ENCODE peak calls at places on chromosomes 4 and X, in five cellular contexts. Z, P, X, T and W are unnamed samples.

GRCh38 chr4:10278071-10278470 is 161.5 kb upstream of the WDR1 start:
- DNase-seq in Z (no peak), P (no peak), X (no peak), T (no peak), W (no peak)

GRCh38 chr4:119212964-119213606 is 572 bp downstream of the USP53 start:
- DNase-seq in Z (peak), P (peak), X (peak), T (peak), W (peak)

GRCh38 chr4:76016383-76016782 is 6.9 kb downstream of the CXCL10 start:
- DNase-seq in Z (no peak), P (no peak), X (no peak), T (no peak), W (no peak)

GRCh38 chrX:119694601-119695534 is 1.9 kb upstream of the SEPTIN6 start:
- DNase-seq in Z (no peak), P (no peak), X (no peak), T (peak), W (no peak)

GRCh38 chrX:154515803-154516654 is at the start of gene FAM3A:
- DNase-seq in Z (no peak), P (peak), X (peak), T (peak), W (peak)

GRCh38 chr4:993111-994029 is at the start of gene SLC26A1:
- DNase-seq in Z (no peak), P (no peak), X (no peak), T (peak), W (no peak)

GRCh38 chr4:184785813-184786212 is 40.0 kb downstream of the ACSL1 start:
- DNase-seq in Z (no peak), P (no peak), X (no peak), T (no peak), W (no peak)

GRCh38 chr4:182975806-182976205 is 58.6 kb upstream of the DCTD start:
- DNase-seq in Z (peak), P (no peak), X (peak), T (no peak), W (peak)

GRCh38 chr4:71294301-71294700 is 44.5 kb upstream of the SLC4A4 start:
- DNase-seq in Z (no peak), P (no peak), X (peak), T (no peak), W (no peak)

GRCh38 chr4:10611673-10612072 is 72.9 kb downstream of the CLNK start:
- DNase-seq in Z (peak), P (no peak), X (peak), T (no peak), W (peak)

GRCh38 chr4:146333187-146333894 is 119.0 kb downstream of the REELD1 start:
- DNase-seq in Z (peak), P (no peak), X (peak), T (no peak), W (peak)

GRCh38 chr4:76984788-76985211 is 35.2 kb downstream of the SEPTIN11 start:
- DNase-seq in Z (peak), P (no peak), X (peak), T (peak), W (peak)

GRCh38 chr4:139324620-139325019 is 22.3 kb upstream of the NDUFC1 start:
- DNase-seq in Z (no peak), P (no peak), X (no peak), T (no peak), W (no peak)

GRCh38 chrX:109352121-109352556 is 129.7 kb downstream of the GUCY2F start:
- DNase-seq in Z (peak), P (peak), X (peak), T (peak), W (peak)

GRCh38 chr4:125317526-125317880 is 2.7 kb downstream of the FAT4 start:
- DNase-seq in Z (peak), P (peak), X (peak), T (peak), W (peak)

GRCh38 chrX:141341341-141341740 is 99.0 kb upstream of the SPANXC start:
- DNase-seq in Z (peak), P (no peak), X (peak), T (peak), W (peak)

GRCh38 chr4:2295535-2296442 is 33.9 kb upstream of the MXD4 start:
- DNase-seq in Z (no peak), P (no peak), X (no peak), T (peak), W (no peak)

GRCh38 chrX:50813843-50814661 is at the start of gene SHROOM4:
- DNase-seq in Z (peak), P (peak), X (peak), T (no peak), W (peak)

GRCh38 chr4:53711916-53712315 is 120.6 kb upstream of the LNX1 start:
- DNase-seq in Z (peak), P (no peak), X (no peak), T (no peak), W (peak)

GRCh38 chr4:146291313-146291712 is 77.0 kb downstream of the REELD1 start:
- DNase-seq in Z (no peak), P (no peak), X (no peak), T (no peak), W (no peak)

GRCh38 chrX:43975747-43976146 is 2.6 kb upstream of the NDP start:
- DNase-seq in Z (no peak), P (no peak), X (no peak), T (no peak), W (no peak)

GRCh38 chr4:5885733-5886132 is 7.2 kb downstream of the CRMP1 start:
- DNase-seq in Z (no peak), P (no peak), X (no peak), T (no peak), W (no peak)

GRCh38 chr4:154314248-154314647 is 177.4 kb downstream of the DCHS2 start:
- DNase-seq in Z (peak), P (no peak), X (peak), T (no peak), W (peak)

GRCh38 chrX:135509885-135510284 is 10.6 kb upstream of the INTS6L start:
- DNase-seq in Z (no peak), P (no peak), X (no peak), T (no peak), W (no peak)

GRCh38 chr4:3328814-3329663 is 36.2 kb downstream of the RGS12 start:
- DNase-seq in Z (no peak), P (no peak), X (no peak), T (peak), W (no peak)

GRCh38 chr4:79663865-79664264 is 255.8 kb upstream of the GK2 start:
- DNase-seq in Z (no peak), P (no peak), X (no peak), T (no peak), W (no peak)

GRCh38 chr4:55849724-55850123 is 3.7 kb upstream of the EXOC1 start:
- DNase-seq in Z (no peak), P (no peak), X (no peak), T (no peak), W (no peak)
- TF ChIP-seq CTCF in Z (no peak), P (no peak), X (no peak), T (no peak), W (no peak)

GRCh38 chr4:89837385-89837995 is 529 bp upstream of the SNCA start:
- DNase-seq in Z (peak), P (no peak), X (peak), T (no peak), W (peak)
- H3K4me3 ChIP-seq in Z (peak), P (peak), X (peak), T (no peak), W (peak)

GRCh38 chr4:107044170-107044569 is 8.1 kb upstream of the DKK2 start:
- DNase-seq in Z (peak), P (no peak), X (no peak), T (no peak), W (no peak)
- TF ChIP-seq CTCF in Z (peak), P (no peak), X (peak), T (no peak), W (peak)

GRCh38 chrX:132093239-132093860 is 34.5 kb downstream of the FRMD7 start:
- DNase-seq in Z (no peak), P (no peak), X (no peak), T (peak), W (no peak)

GRCh38 chrX:132094169-132094568 is 33.7 kb downstream of the FRMD7 start:
- DNase-seq in Z (no peak), P (no peak), X (peak), T (no peak), W (no peak)

GRCh38 chrX:132090370-132091152 is 37.3 kb downstream of the FRMD7 start:
- DNase-seq in Z (peak), P (no peak), X (no peak), T (no peak), W (no peak)

GRCh38 chrX:132086717-132087116 is 41.1 kb downstream of the FRMD7 start:
- DNase-seq in Z (peak), P (no peak), X (no peak), T (no peak), W (peak)

GRCh38 chrX:132092439-132093065 is 35.3 kb downstream of the FRMD7 start:
- DNase-seq in Z (peak), P (peak), X (peak), T (peak), W (peak)
- H3K4me3 ChIP-seq in Z (no peak), P (no peak), X (no peak), T (no peak), W (no peak)

DNA sequence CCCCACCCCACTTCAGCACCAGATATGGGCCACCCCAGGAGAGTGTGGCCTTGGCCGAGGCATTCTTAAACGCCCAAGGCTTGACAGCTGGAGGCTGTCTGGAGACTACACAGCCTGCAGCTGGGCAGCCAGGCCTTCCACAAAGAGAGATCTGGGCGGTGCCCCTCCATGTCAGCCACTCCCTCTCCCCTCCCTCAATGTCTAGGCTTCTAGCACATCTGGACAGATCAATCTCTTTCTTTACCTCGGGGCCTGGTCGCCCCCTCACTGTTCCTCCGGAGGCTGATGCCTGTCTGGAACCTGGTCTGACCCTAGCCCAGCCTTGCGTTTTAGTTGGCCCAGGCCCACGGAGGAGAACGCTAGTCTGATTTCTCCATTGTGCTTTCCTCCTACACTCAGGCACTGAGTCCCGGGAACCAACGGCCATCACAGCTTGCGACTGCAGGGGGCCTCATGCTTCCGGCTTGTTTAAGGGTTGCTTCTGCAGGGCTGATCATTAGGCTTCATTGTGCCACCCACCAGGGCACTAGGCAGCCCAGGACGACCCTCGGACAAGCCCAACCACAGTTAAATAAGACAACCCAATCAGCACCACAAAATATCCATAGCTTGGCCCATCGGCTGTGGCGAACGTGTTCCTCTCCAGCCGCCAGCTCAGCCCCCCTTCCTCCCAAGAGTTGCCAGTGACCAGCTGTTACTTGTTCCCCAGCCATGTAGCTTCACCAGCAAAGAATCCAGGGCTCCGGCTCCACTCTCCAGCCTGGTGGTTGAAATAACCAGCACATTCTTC is 200.6 kb downstream of the BCOR start:
- DNase-seq in Z (peak), P (peak), X (peak), T (no peak), W (peak)
- TF ChIP-seq CTCF in Z (no peak), P (no peak), X (no peak), T (no peak), W (no peak)

GRCh38 chr4:99062120-99062519 is 26.5 kb downstream of the ADH5 start:
- DNase-seq in Z (peak), P (no peak), X (no peak), T (no peak), W (no peak)
- H3K4me3 ChIP-seq in Z (no peak), P (no peak), X (no peak), T (no peak), W (no peak)

DNA sequence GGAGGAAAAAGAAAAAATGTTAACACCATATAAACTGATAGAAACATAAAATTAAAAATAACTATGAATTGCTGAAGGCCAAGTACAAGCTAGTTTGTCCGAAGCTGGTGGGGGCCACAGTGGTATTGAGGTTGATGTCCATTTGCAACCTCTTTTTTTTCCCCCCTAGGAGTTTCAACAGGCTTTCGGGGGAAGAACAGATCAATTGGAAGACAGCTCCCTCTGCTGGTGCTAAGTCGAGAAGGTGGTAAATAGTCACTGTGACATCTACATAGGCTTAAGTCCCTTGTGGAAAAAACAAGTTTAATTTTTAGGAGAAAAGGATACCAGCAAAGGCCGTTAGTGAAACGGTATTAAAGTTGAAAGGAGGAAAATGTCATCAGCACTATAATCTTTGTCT is 115.7 kb upstream of the ZXDA start:
- DNase-seq in Z (peak), P (no peak), X (peak), T (peak), W (peak)
- TF ChIP-seq CTCF in Z (peak), P (peak), X (peak), T (peak), W (peak)

GRCh38 chrX:14670819-14671218 is 141.5 kb downstream of the GLRA2 start:
- DNase-seq in Z (no peak), P (no peak), X (no peak), T (no peak), W (no peak)
- H3K4me3 ChIP-seq in Z (no peak), P (no peak), X (no peak), T (no peak), W (no peak)

DNA sequence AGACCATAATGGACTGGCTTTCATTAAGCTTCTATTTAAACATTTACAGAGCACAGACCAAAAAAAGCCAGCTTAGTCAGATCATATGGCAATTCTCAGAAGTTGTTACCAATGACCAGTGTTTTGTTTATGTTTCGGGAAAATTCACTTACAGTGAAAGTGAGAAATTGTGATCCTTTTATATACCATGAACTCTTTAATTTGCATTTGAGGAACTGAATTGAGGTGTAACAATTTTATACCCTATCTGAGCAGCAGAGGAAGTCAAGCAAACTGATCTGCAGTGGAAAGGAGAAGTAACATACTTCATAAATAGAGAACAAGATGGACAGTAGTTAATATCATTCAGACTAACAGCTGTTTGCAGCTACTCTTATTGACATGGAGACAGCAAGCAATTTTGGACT is 97.1 kb downstream of the TMA16 start:
- DNase-seq in Z (no peak), P (no peak), X (no peak), T (no peak), W (no peak)
- TF ChIP-seq CTCF in Z (no peak), P (no peak), X (no peak), T (no peak), W (no peak)